ENCODE peak calls at places on chromosomes 11 and 22, in nine cellular contexts. F is Daoy, Z is SW 1271, O is EL, W is OCI-LY7, V is fibroblast of gingiva, H is GDM1, B is smooth muscle cell of the brain vasculature, U is fibroblast of lung. K is an unnamed sample.

GRCh38 chr11:74321487-74322188 is 10.2 kb upstream of the P4HA3 start:
- DNase-seq in F (peak), Z (no peak), O (no peak), W (peak), V (peak), H (peak), B (no peak), U (peak), K (no peak)

GRCh38 chr22:24554316-24555159 is at the start of gene GUCD1:
- DNase-seq in F (peak), Z (no peak), O (peak), W (peak), V (peak), H (no peak), B (no peak), U (peak), K (peak)

GRCh38 chr11:44862546-44863101 is 88.1 kb downstream of the TP53I11 start:
- DNase-seq in F (no peak), Z (no peak), O (peak), W (no peak), V (no peak), H (no peak), B (no peak), U (no peak), K (no peak)

GRCh38 chr11:44658451-44658850 is 68.3 kb upstream of the TSPAN18 start:
- DNase-seq in F (no peak), Z (no peak), O (peak), W (no peak), V (no peak), H (no peak), B (no peak), U (no peak), K (no peak)

GRCh38 chr11:119622454-119623143 is 106.4 kb downstream of the NECTIN1 start:
- DNase-seq in F (no peak), Z (no peak), O (no peak), W (no peak), V (no peak), H (no peak), B (no peak), U (no peak), K (no peak)

GRCh38 chr22:24806663-24807001 is 621 bp downstream of the SGSM1 start:
- DNase-seq in F (no peak), Z (no peak), O (no peak), W (no peak), V (no peak), H (no peak), B (no peak), U (no peak), K (no peak)

GRCh38 chr11:18657696-18658095 is 23.6 kb upstream of the SPTY2D1 start:
- DNase-seq in F (no peak), Z (no peak), O (no peak), W (no peak), V (no peak), H (no peak), B (no peak), U (no peak), K (no peak)

GRCh38 chr11:17445240-17445795 is 31.3 kb downstream of the ABCC8 start:
- DNase-seq in F (no peak), Z (no peak), O (no peak), W (no peak), V (no peak), H (no peak), B (no peak), U (no peak), K (no peak)

GRCh38 chr22:50676211-50676636 is 3.6 kb downstream of the SHANK3 start:
- DNase-seq in F (no peak), Z (no peak), O (no peak), W (no peak), V (no peak), H (no peak), B (no peak), U (no peak), K (no peak)

GRCh38 chr11:122703541-122704272 is 48.2 kb downstream of the UBASH3B start:
- DNase-seq in F (no peak), Z (no peak), O (no peak), W (no peak), V (no peak), H (no peak), B (no peak), U (no peak), K (no peak)

GRCh38 chr22:49788492-49788891 is 39.2 kb downstream of the BRD1 start:
- DNase-seq in F (no peak), Z (no peak), O (no peak), W (no peak), V (peak), H (no peak), B (no peak), U (peak), K (no peak)

GRCh38 chr11:96267490-96268010 is 75.4 kb downstream of the MAML2 start:
- DNase-seq in F (no peak), Z (no peak), O (no peak), W (peak), V (no peak), H (no peak), B (no peak), U (peak), K (no peak)

GRCh38 chr11:420054-420910 is 5.5 kb upstream of the SIGIRR start:
- DNase-seq in F (no peak), Z (no peak), O (no peak), W (no peak), V (no peak), H (no peak), B (no peak), U (no peak), K (no peak)

GRCh38 chr11:102680945-102681344 is 24.6 kb downstream of the MMP27 start:
- DNase-seq in F (no peak), Z (no peak), O (peak), W (no peak), V (peak), H (no peak), B (no peak), U (peak), K (peak)

GRCh38 chr11:125517116-125517804 is 21.2 kb upstream of the FEZ1 start:
- DNase-seq in F (peak), Z (peak), O (peak), W (no peak), V (peak), H (no peak), B (no peak), U (peak), K (no peak)

GRCh38 chr11:77199346-77199745 is 71.3 kb downstream of the MYO7A start:
- DNase-seq in F (no peak), Z (no peak), O (no peak), W (no peak), V (no peak), H (no peak), B (no peak), U (no peak), K (no peak)

GRCh38 chr11:13836666-13837065 is 125.9 kb upstream of the SPON1 start:
- DNase-seq in F (no peak), Z (no peak), O (no peak), W (no peak), V (no peak), H (no peak), B (no peak), U (no peak), K (no peak)

GRCh38 chr11:62574363-62575057 is 819 bp upstream of the EEF1G start:
- DNase-seq in F (peak), Z (no peak), O (peak), W (peak), V (no peak), H (no peak), B (no peak), U (no peak), K (peak)

GRCh38 chr11:43937434-43938411 is 4.7 kb upstream of the C11orf96 start:
- DNase-seq in F (peak), Z (peak), O (peak), W (no peak), V (no peak), H (no peak), B (no peak), U (peak), K (no peak)

GRCh38 chr11:135075740-135076139 is 663.7 kb upstream of the B3GAT1 start:
- DNase-seq in F (peak), Z (no peak), O (peak), W (peak), V (no peak), H (no peak), B (no peak), U (peak), K (peak)

GRCh38 chr22:36166518-36167220 is 6.1 kb upstream of the APOL3 start:
- DNase-seq in F (no peak), Z (no peak), O (no peak), W (no peak), V (no peak), H (no peak), B (no peak), U (no peak), K (no peak)

GRCh38 chr22:45125198-45125597 is 38.5 kb upstream of the NUP50 start:
- DNase-seq in F (no peak), Z (no peak), O (peak), W (no peak), V (peak), H (no peak), B (peak), U (peak), K (no peak)

GRCh38 chr11:119061256-119061655 is 4.3 kb upstream of the HYOU1 start:
- DNase-seq in F (no peak), Z (no peak), O (no peak), W (no peak), V (no peak), H (no peak), B (no peak), U (no peak), K (no peak)

GRCh38 chr11:75326439-75326810 is 25.0 kb downstream of the ARRB1 start:
- DNase-seq in F (peak), Z (no peak), O (no peak), W (no peak), V (no peak), H (no peak), B (no peak), U (no peak), K (no peak)

GRCh38 chr11:19243143-19243542 is 2.4 kb upstream of the E2F8 start:
- DNase-seq in F (no peak), Z (no peak), O (no peak), W (peak), V (no peak), H (no peak), B (no peak), U (no peak), K (no peak)

GRCh38 chr22:38412435-38413084 is 42.4 kb downstream of the KCNJ4 start:
- DNase-seq in F (no peak), Z (no peak), O (no peak), W (no peak), V (no peak), H (no peak), B (no peak), U (no peak), K (no peak)

GRCh38 chr11:18706330-18707243 is 8.0 kb downstream of the TMEM86A start:
- DNase-seq in F (peak), Z (peak), O (peak), W (peak), V (no peak), H (no peak), B (no peak), U (peak), K (no peak)

GRCh38 chr11:114172871-114173444 is 113.4 kb downstream of the ZBTB16 start:
- DNase-seq in F (no peak), Z (no peak), O (no peak), W (peak), V (no peak), H (no peak), B (no peak), U (no peak), K (no peak)

GRCh38 chr11:2153581-2154194 is 7.3 kb downstream of the INS start:
- DNase-seq in F (no peak), Z (no peak), O (no peak), W (no peak), V (no peak), H (no peak), B (no peak), U (no peak), K (no peak)

GRCh38 chr22:17171313-17172171 is 12.5 kb upstream of the HDHD5 start:
- DNase-seq in F (peak), Z (peak), O (peak), W (peak), V (peak), H (peak), B (peak), U (peak), K (peak)

GRCh38 chr11:129278586-129279319 is 86.6 kb upstream of the ARHGAP32 start:
- DNase-seq in F (peak), Z (no peak), O (peak), W (no peak), V (no peak), H (no peak), B (no peak), U (no peak), K (peak)

GRCh38 chr11:134052988-134053945 is 15.6 kb upstream of the JAM3 start:
- DNase-seq in F (no peak), Z (no peak), O (no peak), W (no peak), V (no peak), H (peak), B (no peak), U (no peak), K (no peak)

GRCh38 chr11:20013346-20014066 is 146.8 kb downstream of the DBX1 start:
- DNase-seq in F (no peak), Z (no peak), O (no peak), W (no peak), V (no peak), H (no peak), B (no peak), U (no peak), K (no peak)

GRCh38 chr11:115920087-115920461 is 415.9 kb upstream of the CADM1 start:
- DNase-seq in F (peak), Z (no peak), O (no peak), W (no peak), V (no peak), H (no peak), B (no peak), U (peak), K (no peak)

GRCh38 chr11:67667490-67668190 is 6.8 kb downstream of the ALDH3B2 start:
- DNase-seq in F (no peak), Z (no peak), O (no peak), W (peak), V (no peak), H (no peak), B (no peak), U (no peak), K (no peak)

GRCh38 chr11:64739871-64740270 is 4.1 kb downstream of the RASGRP2 start:
- DNase-seq in F (no peak), Z (no peak), O (no peak), W (no peak), V (no peak), H (no peak), B (no peak), U (no peak), K (no peak)

GRCh38 chr22:44709881-44710400 is 7.9 kb downstream of the PRR5 start:
- DNase-seq in F (no peak), Z (no peak), O (no peak), W (no peak), V (no peak), H (no peak), B (no peak), U (no peak), K (no peak)

GRCh38 chr11:69373251-69373635 is 79.3 kb downstream of the MYEOV start:
- DNase-seq in F (no peak), Z (no peak), O (no peak), W (no peak), V (no peak), H (no peak), B (no peak), U (no peak), K (no peak)

K was measured in RKO.